ENCODE peak calls at places on chromosome 4, in nine cellular contexts. One of them, this sample, is unnamed.

GRCh38 chr4:107115185-107115847 is 79.2 kb upstream of the DKK2 start:
- DNase-seq in AG08396: no peak
- DNase-seq in activated CD8-positive, alpha-beta memory T cell treated with anti-CD3 and anti-CD28 coated beads for 1 hour: no peak
- DNase-seq in T-helper 2 cell: no peak
- DNase-seq in stimulated activated CD8-positive, alpha-beta memory T cell treated with anti-CD3 and anti-CD28 coated beads, Interleukin-12 subunit alpha, Interleukin-12 subunit beta, amount 100 ng/mL, for 1 hour: no peak
- DNase-seq in NCI-H69: peak; percentile 40
- DNase-seq in NCI-H1417: peak; percentile 65
- DNase-seq in CD8-positive, alpha-beta memory T cell: no peak
- DNase-seq in NB4: peak; percentile 4
- DNase-seq in this sample: no peak

GRCh38 chr4:174340714-174341113 is 57.0 kb downstream of the CEP44 start:
- DNase-seq in AG08396: no peak
- DNase-seq in activated CD8-positive, alpha-beta memory T cell treated with anti-CD3 and anti-CD28 coated beads for 1 hour: no peak
- DNase-seq in T-helper 2 cell: no peak
- DNase-seq in stimulated activated CD8-positive, alpha-beta memory T cell treated with anti-CD3 and anti-CD28 coated beads, Interleukin-12 subunit alpha, Interleukin-12 subunit beta, amount 100 ng/mL, for 1 hour: no peak
- DNase-seq in NCI-H69: no peak
- DNase-seq in NCI-H1417: no peak
- DNase-seq in CD8-positive, alpha-beta memory T cell: no peak
- DNase-seq in NB4: no peak
- DNase-seq in this sample: no peak

GRCh38 chr4:184451726-184452125 is 22.6 kb downstream of the IRF2 start:
- DNase-seq in AG08396: no peak
- DNase-seq in activated CD8-positive, alpha-beta memory T cell treated with anti-CD3 and anti-CD28 coated beads for 1 hour: no peak
- DNase-seq in T-helper 2 cell: no peak
- DNase-seq in stimulated activated CD8-positive, alpha-beta memory T cell treated with anti-CD3 and anti-CD28 coated beads, Interleukin-12 subunit alpha, Interleukin-12 subunit beta, amount 100 ng/mL, for 1 hour: no peak
- DNase-seq in NCI-H69: no peak
- DNase-seq in NCI-H1417: no peak
- DNase-seq in CD8-positive, alpha-beta memory T cell: no peak
- DNase-seq in NB4: peak; percentile 78
- DNase-seq in this sample: no peak

GRCh38 chr4:17934286-17934685 is 87.3 kb downstream of the LCORL start:
- DNase-seq in AG08396: no peak
- DNase-seq in activated CD8-positive, alpha-beta memory T cell treated with anti-CD3 and anti-CD28 coated beads for 1 hour: no peak
- DNase-seq in T-helper 2 cell: no peak
- DNase-seq in stimulated activated CD8-positive, alpha-beta memory T cell treated with anti-CD3 and anti-CD28 coated beads, Interleukin-12 subunit alpha, Interleukin-12 subunit beta, amount 100 ng/mL, for 1 hour: no peak
- DNase-seq in NCI-H69: no peak
- DNase-seq in NCI-H1417: no peak
- DNase-seq in CD8-positive, alpha-beta memory T cell: no peak
- DNase-seq in NB4: no peak
- DNase-seq in this sample: no peak

GRCh38 chr4:24513718-24514117 is 70.6 kb downstream of the DHX15 start:
- DNase-seq in AG08396: no peak
- DNase-seq in activated CD8-positive, alpha-beta memory T cell treated with anti-CD3 and anti-CD28 coated beads for 1 hour: no peak
- DNase-seq in T-helper 2 cell: no peak
- DNase-seq in stimulated activated CD8-positive, alpha-beta memory T cell treated with anti-CD3 and anti-CD28 coated beads, Interleukin-12 subunit alpha, Interleukin-12 subunit beta, amount 100 ng/mL, for 1 hour: no peak
- DNase-seq in NCI-H69: peak; percentile 10
- DNase-seq in NCI-H1417: no peak
- DNase-seq in CD8-positive, alpha-beta memory T cell: no peak
- DNase-seq in NB4: no peak
- DNase-seq in this sample: no peak

GRCh38 chr4:74794341-74794801 is at the start of gene BTC:
- DNase-seq in AG08396: peak; percentile 39
- DNase-seq in activated CD8-positive, alpha-beta memory T cell treated with anti-CD3 and anti-CD28 coated beads for 1 hour: no peak
- DNase-seq in T-helper 2 cell: peak; percentile 1
- DNase-seq in stimulated activated CD8-positive, alpha-beta memory T cell treated with anti-CD3 and anti-CD28 coated beads, Interleukin-12 subunit alpha, Interleukin-12 subunit beta, amount 100 ng/mL, for 1 hour: no peak
- DNase-seq in NCI-H69: peak; percentile 56
- DNase-seq in NCI-H1417: peak; percentile 84
- DNase-seq in CD8-positive, alpha-beta memory T cell: no peak
- DNase-seq in NB4: no peak
- DNase-seq in this sample: no peak

GRCh38 chr4:107183155-107183774 is 147.2 kb upstream of the DKK2 start:
- DNase-seq in AG08396: peak; percentile 44
- DNase-seq in activated CD8-positive, alpha-beta memory T cell treated with anti-CD3 and anti-CD28 coated beads for 1 hour: no peak
- DNase-seq in T-helper 2 cell: peak; percentile 35
- DNase-seq in stimulated activated CD8-positive, alpha-beta memory T cell treated with anti-CD3 and anti-CD28 coated beads, Interleukin-12 subunit alpha, Interleukin-12 subunit beta, amount 100 ng/mL, for 1 hour: no peak
- DNase-seq in NCI-H69: peak; percentile 53
- DNase-seq in NCI-H1417: peak; percentile 82
- DNase-seq in CD8-positive, alpha-beta memory T cell: peak; percentile 7
- DNase-seq in NB4: peak; percentile 60
- DNase-seq in this sample: no peak

GRCh38 chr4:147578057-147578476 is 39.1 kb upstream of the TMEM184C start:
- DNase-seq in AG08396: peak; percentile 76
- DNase-seq in activated CD8-positive, alpha-beta memory T cell treated with anti-CD3 and anti-CD28 coated beads for 1 hour: no peak
- DNase-seq in T-helper 2 cell: no peak
- DNase-seq in stimulated activated CD8-positive, alpha-beta memory T cell treated with anti-CD3 and anti-CD28 coated beads, Interleukin-12 subunit alpha, Interleukin-12 subunit beta, amount 100 ng/mL, for 1 hour: no peak
- DNase-seq in NCI-H69: no peak
- DNase-seq in NCI-H1417: no peak
- DNase-seq in CD8-positive, alpha-beta memory T cell: no peak
- DNase-seq in NB4: no peak
- DNase-seq in this sample: no peak

GRCh38 chr4:62087706-62088105 is 887.6 kb downstream of the ADGRL3 start:
- DNase-seq in AG08396: no peak
- DNase-seq in activated CD8-positive, alpha-beta memory T cell treated with anti-CD3 and anti-CD28 coated beads for 1 hour: no peak
- DNase-seq in T-helper 2 cell: no peak
- DNase-seq in stimulated activated CD8-positive, alpha-beta memory T cell treated with anti-CD3 and anti-CD28 coated beads, Interleukin-12 subunit alpha, Interleukin-12 subunit beta, amount 100 ng/mL, for 1 hour: no peak
- DNase-seq in NCI-H69: peak; percentile 4
- DNase-seq in NCI-H1417: peak; percentile 26
- DNase-seq in CD8-positive, alpha-beta memory T cell: no peak
- DNase-seq in NB4: no peak
- DNase-seq in this sample: no peak

GRCh38 chr4:84582988-84583870 is at the start of gene CDS1:
- DNase-seq in AG08396: peak; percentile 43
- DNase-seq in activated CD8-positive, alpha-beta memory T cell treated with anti-CD3 and anti-CD28 coated beads for 1 hour: no peak
- DNase-seq in T-helper 2 cell: peak; percentile 41
- DNase-seq in stimulated activated CD8-positive, alpha-beta memory T cell treated with anti-CD3 and anti-CD28 coated beads, Interleukin-12 subunit alpha, Interleukin-12 subunit beta, amount 100 ng/mL, for 1 hour: no peak
- DNase-seq in NCI-H69: peak; percentile 89
- DNase-seq in NCI-H1417: peak; percentile 74
- DNase-seq in CD8-positive, alpha-beta memory T cell: no peak
- DNase-seq in NB4: peak; percentile 38
- DNase-seq in this sample: no peak

GRCh38 chr4:5365071-5366008 is 314.1 kb downstream of the STK32B start:
- DNase-seq in AG08396: no peak
- DNase-seq in activated CD8-positive, alpha-beta memory T cell treated with anti-CD3 and anti-CD28 coated beads for 1 hour: no peak
- DNase-seq in T-helper 2 cell: no peak
- DNase-seq in stimulated activated CD8-positive, alpha-beta memory T cell treated with anti-CD3 and anti-CD28 coated beads, Interleukin-12 subunit alpha, Interleukin-12 subunit beta, amount 100 ng/mL, for 1 hour: no peak
- DNase-seq in NCI-H69: peak; percentile 2
- DNase-seq in NCI-H1417: peak; percentile 54
- DNase-seq in CD8-positive, alpha-beta memory T cell: no peak
- DNase-seq in NB4: peak; percentile 19
- DNase-seq in this sample: no peak

GRCh38 chr4:129064717-129065116 is 28.6 kb downstream of the SCLT1 start:
- DNase-seq in AG08396: peak; percentile 8
- DNase-seq in activated CD8-positive, alpha-beta memory T cell treated with anti-CD3 and anti-CD28 coated beads for 1 hour: no peak
- DNase-seq in T-helper 2 cell: no peak
- DNase-seq in stimulated activated CD8-positive, alpha-beta memory T cell treated with anti-CD3 and anti-CD28 coated beads, Interleukin-12 subunit alpha, Interleukin-12 subunit beta, amount 100 ng/mL, for 1 hour: no peak
- DNase-seq in NCI-H69: peak; percentile 0
- DNase-seq in NCI-H1417: no peak
- DNase-seq in CD8-positive, alpha-beta memory T cell: no peak
- DNase-seq in NB4: no peak
- DNase-seq in this sample: no peak

GRCh38 chr4:113328514-113328913 is 279.1 kb downstream of the ANK2 start:
- DNase-seq in AG08396: no peak
- DNase-seq in activated CD8-positive, alpha-beta memory T cell treated with anti-CD3 and anti-CD28 coated beads for 1 hour: no peak
- DNase-seq in T-helper 2 cell: peak; percentile 7
- DNase-seq in stimulated activated CD8-positive, alpha-beta memory T cell treated with anti-CD3 and anti-CD28 coated beads, Interleukin-12 subunit alpha, Interleukin-12 subunit beta, amount 100 ng/mL, for 1 hour: no peak
- DNase-seq in NCI-H69: peak; percentile 40
- DNase-seq in NCI-H1417: no peak
- DNase-seq in CD8-positive, alpha-beta memory T cell: no peak
- DNase-seq in NB4: peak; percentile 28
- DNase-seq in this sample: no peak

GRCh38 chr4:173424899-173425805 is 26.2 kb upstream of the SCRG1 start:
- DNase-seq in AG08396: peak; percentile 49
- DNase-seq in activated CD8-positive, alpha-beta memory T cell treated with anti-CD3 and anti-CD28 coated beads for 1 hour: no peak
- DNase-seq in T-helper 2 cell: no peak
- DNase-seq in stimulated activated CD8-positive, alpha-beta memory T cell treated with anti-CD3 and anti-CD28 coated beads, Interleukin-12 subunit alpha, Interleukin-12 subunit beta, amount 100 ng/mL, for 1 hour: no peak
- DNase-seq in NCI-H69: peak; percentile 26
- DNase-seq in NCI-H1417: no peak
- DNase-seq in CD8-positive, alpha-beta memory T cell: no peak
- DNase-seq in NB4: no peak
- DNase-seq in this sample: no peak

GRCh38 chr4:10942166-10942565 is 257.6 kb upstream of the CLNK start:
- DNase-seq in AG08396: no peak
- DNase-seq in activated CD8-positive, alpha-beta memory T cell treated with anti-CD3 and anti-CD28 coated beads for 1 hour: no peak
- DNase-seq in T-helper 2 cell: no peak
- DNase-seq in stimulated activated CD8-positive, alpha-beta memory T cell treated with anti-CD3 and anti-CD28 coated beads, Interleukin-12 subunit alpha, Interleukin-12 subunit beta, amount 100 ng/mL, for 1 hour: no peak
- DNase-seq in NCI-H69: no peak
- DNase-seq in NCI-H1417: no peak
- DNase-seq in CD8-positive, alpha-beta memory T cell: no peak
- DNase-seq in NB4: no peak
- DNase-seq in this sample: no peak

GRCh38 chr4:20354120-20354519 is 102.4 kb downstream of the SLIT2 start:
- DNase-seq in AG08396: no peak
- DNase-seq in activated CD8-positive, alpha-beta memory T cell treated with anti-CD3 and anti-CD28 coated beads for 1 hour: no peak
- DNase-seq in T-helper 2 cell: no peak
- DNase-seq in stimulated activated CD8-positive, alpha-beta memory T cell treated with anti-CD3 and anti-CD28 coated beads, Interleukin-12 subunit alpha, Interleukin-12 subunit beta, amount 100 ng/mL, for 1 hour: no peak
- DNase-seq in NCI-H69: peak; percentile 92
- DNase-seq in NCI-H1417: peak; percentile 88
- DNase-seq in CD8-positive, alpha-beta memory T cell: no peak
- DNase-seq in NB4: no peak
- DNase-seq in this sample: no peak

GRCh38 chr4:67714248-67714583 is 13.3 kb upstream of the UBA6 start:
- DNase-seq in AG08396: no peak
- DNase-seq in activated CD8-positive, alpha-beta memory T cell treated with anti-CD3 and anti-CD28 coated beads for 1 hour: no peak
- DNase-seq in T-helper 2 cell: no peak
- DNase-seq in stimulated activated CD8-positive, alpha-beta memory T cell treated with anti-CD3 and anti-CD28 coated beads, Interleukin-12 subunit alpha, Interleukin-12 subunit beta, amount 100 ng/mL, for 1 hour: no peak
- DNase-seq in NCI-H69: no peak
- DNase-seq in NCI-H1417: no peak
- DNase-seq in CD8-positive, alpha-beta memory T cell: no peak
- DNase-seq in NB4: no peak
- DNase-seq in this sample: no peak

GRCh38 chr4:38188136-38188535 is 227.9 kb downstream of the PTTG2 start:
- DNase-seq in AG08396: no peak
- DNase-seq in activated CD8-positive, alpha-beta memory T cell treated with anti-CD3 and anti-CD28 coated beads for 1 hour: no peak
- DNase-seq in T-helper 2 cell: no peak
- DNase-seq in stimulated activated CD8-positive, alpha-beta memory T cell treated with anti-CD3 and anti-CD28 coated beads, Interleukin-12 subunit alpha, Interleukin-12 subunit beta, amount 100 ng/mL, for 1 hour: no peak
- DNase-seq in NCI-H69: no peak
- DNase-seq in NCI-H1417: no peak
- DNase-seq in CD8-positive, alpha-beta memory T cell: no peak
- DNase-seq in NB4: no peak
- DNase-seq in this sample: no peak

GRCh38 chr4:54658321-54659093 is 750 bp downstream of the KIT start:
- DNase-seq in AG08396: peak; percentile 70
- DNase-seq in activated CD8-positive, alpha-beta memory T cell treated with anti-CD3 and anti-CD28 coated beads for 1 hour: no peak
- DNase-seq in T-helper 2 cell: peak; percentile 53
- DNase-seq in stimulated activated CD8-positive, alpha-beta memory T cell treated with anti-CD3 and anti-CD28 coated beads, Interleukin-12 subunit alpha, Interleukin-12 subunit beta, amount 100 ng/mL, for 1 hour: no peak
- DNase-seq in NCI-H69: peak; percentile 77
- DNase-seq in NCI-H1417: peak; percentile 85
- DNase-seq in CD8-positive, alpha-beta memory T cell: peak; percentile 13
- DNase-seq in NB4: peak; percentile 66
- DNase-seq in this sample: no peak

GRCh38 chr4:76447326-76447954 is 12.4 kb downstream of the SHROOM3 start:
- DNase-seq in AG08396: no peak
- DNase-seq in activated CD8-positive, alpha-beta memory T cell treated with anti-CD3 and anti-CD28 coated beads for 1 hour: no peak
- DNase-seq in T-helper 2 cell: no peak
- DNase-seq in stimulated activated CD8-positive, alpha-beta memory T cell treated with anti-CD3 and anti-CD28 coated beads, Interleukin-12 subunit alpha, Interleukin-12 subunit beta, amount 100 ng/mL, for 1 hour: no peak
- DNase-seq in NCI-H69: no peak
- DNase-seq in NCI-H1417: no peak
- DNase-seq in CD8-positive, alpha-beta memory T cell: no peak
- DNase-seq in NB4: no peak
- DNase-seq in this sample: no peak

GRCh38 chr4:88275949-88276515 is 8.3 kb downstream of the PPM1K start:
- DNase-seq in AG08396: no peak
- DNase-seq in activated CD8-positive, alpha-beta memory T cell treated with anti-CD3 and anti-CD28 coated beads for 1 hour: no peak
- DNase-seq in T-helper 2 cell: no peak
- DNase-seq in stimulated activated CD8-positive, alpha-beta memory T cell treated with anti-CD3 and anti-CD28 coated beads, Interleukin-12 subunit alpha, Interleukin-12 subunit beta, amount 100 ng/mL, for 1 hour: no peak
- DNase-seq in NCI-H69: no peak
- DNase-seq in NCI-H1417: no peak
- DNase-seq in CD8-positive, alpha-beta memory T cell: no peak
- DNase-seq in NB4: no peak
- DNase-seq in this sample: no peak

GRCh38 chr4:16382571-16382970 is 156.3 kb upstream of the TAPT1 start:
- DNase-seq in AG08396: no peak
- DNase-seq in activated CD8-positive, alpha-beta memory T cell treated with anti-CD3 and anti-CD28 coated beads for 1 hour: no peak
- DNase-seq in T-helper 2 cell: no peak
- DNase-seq in stimulated activated CD8-positive, alpha-beta memory T cell treated with anti-CD3 and anti-CD28 coated beads, Interleukin-12 subunit alpha, Interleukin-12 subunit beta, amount 100 ng/mL, for 1 hour: no peak
- DNase-seq in NCI-H69: no peak
- DNase-seq in NCI-H1417: no peak
- DNase-seq in CD8-positive, alpha-beta memory T cell: no peak
- DNase-seq in NB4: no peak
- DNase-seq in this sample: no peak

GRCh38 chr4:151658959-151659593 is 101.7 kb downstream of the GATB start:
- DNase-seq in AG08396: no peak
- DNase-seq in activated CD8-positive, alpha-beta memory T cell treated with anti-CD3 and anti-CD28 coated beads for 1 hour: no peak
- DNase-seq in T-helper 2 cell: peak; percentile 47
- DNase-seq in stimulated activated CD8-positive, alpha-beta memory T cell treated with anti-CD3 and anti-CD28 coated beads, Interleukin-12 subunit alpha, Interleukin-12 subunit beta, amount 100 ng/mL, for 1 hour: no peak
- DNase-seq in NCI-H69: no peak
- DNase-seq in NCI-H1417: no peak
- DNase-seq in CD8-positive, alpha-beta memory T cell: no peak
- DNase-seq in NB4: no peak
- DNase-seq in this sample: peak; percentile 65

GRCh38 chr4:17941731-17942130 is 79.8 kb downstream of the LCORL start:
- DNase-seq in AG08396: no peak
- DNase-seq in activated CD8-positive, alpha-beta memory T cell treated with anti-CD3 and anti-CD28 coated beads for 1 hour: no peak
- DNase-seq in T-helper 2 cell: no peak
- DNase-seq in stimulated activated CD8-positive, alpha-beta memory T cell treated with anti-CD3 and anti-CD28 coated beads, Interleukin-12 subunit alpha, Interleukin-12 subunit beta, amount 100 ng/mL, for 1 hour: no peak
- DNase-seq in NCI-H69: no peak
- DNase-seq in NCI-H1417: peak; percentile 3
- DNase-seq in CD8-positive, alpha-beta memory T cell: no peak
- DNase-seq in NB4: no peak
- DNase-seq in this sample: no peak

GRCh38 chr4:57162499-57163019 is 52.4 kb upstream of the IGFBP7 start:
- DNase-seq in AG08396: no peak
- DNase-seq in activated CD8-positive, alpha-beta memory T cell treated with anti-CD3 and anti-CD28 coated beads for 1 hour: no peak
- DNase-seq in T-helper 2 cell: peak; percentile 3
- DNase-seq in stimulated activated CD8-positive, alpha-beta memory T cell treated with anti-CD3 and anti-CD28 coated beads, Interleukin-12 subunit alpha, Interleukin-12 subunit beta, amount 100 ng/mL, for 1 hour: no peak
- DNase-seq in NCI-H69: no peak
- DNase-seq in NCI-H1417: no peak
- DNase-seq in CD8-positive, alpha-beta memory T cell: no peak
- DNase-seq in NB4: no peak
- DNase-seq in this sample: no peak

GRCh38 chr4:154574311-154574710 is 11.5 kb downstream of the FGB start:
- DNase-seq in AG08396: no peak
- DNase-seq in activated CD8-positive, alpha-beta memory T cell treated with anti-CD3 and anti-CD28 coated beads for 1 hour: no peak
- DNase-seq in T-helper 2 cell: no peak
- DNase-seq in stimulated activated CD8-positive, alpha-beta memory T cell treated with anti-CD3 and anti-CD28 coated beads, Interleukin-12 subunit alpha, Interleukin-12 subunit beta, amount 100 ng/mL, for 1 hour: no peak
- DNase-seq in NCI-H69: no peak
- DNase-seq in NCI-H1417: no peak
- DNase-seq in CD8-positive, alpha-beta memory T cell: no peak
- DNase-seq in NB4: no peak
- DNase-seq in this sample: no peak

GRCh38 chr4:56040842-56041241 is 92.1 kb downstream of the CEP135 start:
- DNase-seq in AG08396: no peak
- DNase-seq in activated CD8-positive, alpha-beta memory T cell treated with anti-CD3 and anti-CD28 coated beads for 1 hour: no peak
- DNase-seq in T-helper 2 cell: no peak
- DNase-seq in stimulated activated CD8-positive, alpha-beta memory T cell treated with anti-CD3 and anti-CD28 coated beads, Interleukin-12 subunit alpha, Interleukin-12 subunit beta, amount 100 ng/mL, for 1 hour: no peak
- DNase-seq in NCI-H69: no peak
- DNase-seq in NCI-H1417: no peak
- DNase-seq in CD8-positive, alpha-beta memory T cell: no peak
- DNase-seq in NB4: no peak
- DNase-seq in this sample: no peak

GRCh38 chr4:182276214-182277109 is 33.3 kb downstream of the TENM3 start:
- DNase-seq in AG08396: no peak
- DNase-seq in activated CD8-positive, alpha-beta memory T cell treated with anti-CD3 and anti-CD28 coated beads for 1 hour: no peak
- DNase-seq in T-helper 2 cell: no peak
- DNase-seq in stimulated activated CD8-positive, alpha-beta memory T cell treated with anti-CD3 and anti-CD28 coated beads, Interleukin-12 subunit alpha, Interleukin-12 subunit beta, amount 100 ng/mL, for 1 hour: no peak
- DNase-seq in NCI-H69: no peak
- DNase-seq in NCI-H1417: peak; percentile 25
- DNase-seq in CD8-positive, alpha-beta memory T cell: no peak
- DNase-seq in NB4: no peak
- DNase-seq in this sample: no peak

GRCh38 chr4:134777626-134778025 is 576.0 kb upstream of the PABPC4L start:
- DNase-seq in AG08396: no peak
- DNase-seq in activated CD8-positive, alpha-beta memory T cell treated with anti-CD3 and anti-CD28 coated beads for 1 hour: no peak
- DNase-seq in T-helper 2 cell: no peak
- DNase-seq in stimulated activated CD8-positive, alpha-beta memory T cell treated with anti-CD3 and anti-CD28 coated beads, Interleukin-12 subunit alpha, Interleukin-12 subunit beta, amount 100 ng/mL, for 1 hour: no peak
- DNase-seq in NCI-H69: peak; percentile 68
- DNase-seq in NCI-H1417: peak; percentile 78
- DNase-seq in CD8-positive, alpha-beta memory T cell: no peak
- DNase-seq in NB4: no peak
- DNase-seq in this sample: no peak

GRCh38 chr4:137070614-137071013 is 461.7 kb downstream of the PCDH18 start:
- DNase-seq in AG08396: no peak
- DNase-seq in activated CD8-positive, alpha-beta memory T cell treated with anti-CD3 and anti-CD28 coated beads for 1 hour: no peak
- DNase-seq in T-helper 2 cell: no peak
- DNase-seq in stimulated activated CD8-positive, alpha-beta memory T cell treated with anti-CD3 and anti-CD28 coated beads, Interleukin-12 subunit alpha, Interleukin-12 subunit beta, amount 100 ng/mL, for 1 hour: no peak
- DNase-seq in NCI-H69: no peak
- DNase-seq in NCI-H1417: no peak
- DNase-seq in CD8-positive, alpha-beta memory T cell: no peak
- DNase-seq in NB4: no peak
- DNase-seq in this sample: no peak

GRCh38 chr4:122912810-122913575 is 9.4 kb downstream of the NUDT6 start:
- DNase-seq in AG08396: no peak
- DNase-seq in activated CD8-positive, alpha-beta memory T cell treated with anti-CD3 and anti-CD28 coated beads for 1 hour: no peak
- DNase-seq in T-helper 2 cell: no peak
- DNase-seq in stimulated activated CD8-positive, alpha-beta memory T cell treated with anti-CD3 and anti-CD28 coated beads, Interleukin-12 subunit alpha, Interleukin-12 subunit beta, amount 100 ng/mL, for 1 hour: no peak
- DNase-seq in NCI-H69: peak; percentile 6
- DNase-seq in NCI-H1417: no peak
- DNase-seq in CD8-positive, alpha-beta memory T cell: no peak
- DNase-seq in NB4: no peak
- DNase-seq in this sample: no peak